ENCODE peak calls at places on chromosomes 5 and 9, in five cellular contexts. Y is body of pancreas, H is uterus, W is PC-3, L is AG10803. R is an unnamed sample.
A peak's percentile ranks its signal among the peaks of the same experiment; 100 is the strongest.

GRCh38 chr5:160315968-160316367 is 3.6 kb upstream of the CCNJL start:
- DNase-seq in Y (peak; percentile 16), H (no peak), W (peak; percentile 98), L (peak; percentile 9), R (no peak)

GRCh38 chr5:172713113-172713808 is 57.7 kb downstream of the DUSP1 start:
- DNase-seq in Y (peak; percentile 61), H (peak; percentile 72), W (peak; percentile 48), L (no peak), R (peak; percentile 76)

GRCh38 chr9:14326264-14326826 is 12.4 kb upstream of the NFIB start:
- DNase-seq in Y (no peak), H (no peak), W (peak; percentile 92), L (peak; percentile 47), R (no peak)

GRCh38 chr5:106172681-106173532 is 1497.8 kb downstream of the EFNA5 start:
- DNase-seq in Y (no peak), H (no peak), W (peak; percentile 80), L (no peak), R (no peak)

GRCh38 chr5:56176155-56176798 is 56.9 kb downstream of the ANKRD55 start:
- DNase-seq in Y (no peak), H (peak; percentile 58), W (no peak), L (peak; percentile 96), R (no peak)

GRCh38 chr5:63686938-63687337 is 275.3 kb downstream of the HTR1A start:
- DNase-seq in Y (no peak), H (no peak), W (peak; percentile 41), L (no peak), R (no peak)

GRCh38 chr9:87455407-87455806 is 42.3 kb upstream of the DAPK1 start:
- DNase-seq in Y (no peak), H (no peak), W (no peak), L (no peak), R (no peak)

GRCh38 chr9:133603165-133603927 is 5.8 kb downstream of the FAM163B start:
- DNase-seq in Y (no peak), H (no peak), W (no peak), L (no peak), R (no peak)

GRCh38 chr9:81266086-81266485 is 423.3 kb downstream of the TLE1 start:
- DNase-seq in Y (no peak), H (no peak), W (no peak), L (no peak), R (no peak)

GRCh38 chr5:71778678-71779276 is 59.7 kb downstream of the CARTPT start:
- DNase-seq in Y (no peak), H (no peak), W (peak; percentile 67), L (peak; percentile 25), R (no peak)

GRCh38 chr9:91071185-91071990 is 269.8 kb downstream of the SYK start:
- DNase-seq in Y (no peak), H (no peak), W (peak; percentile 75), L (peak; percentile 95), R (no peak)

GRCh38 chr5:40655138-40655537 is 24.6 kb upstream of the PTGER4 start:
- DNase-seq in Y (no peak), H (no peak), W (no peak), L (no peak), R (no peak)

GRCh38 chr5:168433982-168434381 is 52.3 kb upstream of the RARS1 start:
- DNase-seq in Y (no peak), H (no peak), W (no peak), L (no peak), R (no peak)

GRCh38 chr5:87169300-87169991 is 98.2 kb upstream of the RASA1 start:
- DNase-seq in Y (no peak), H (no peak), W (peak; percentile 82), L (no peak), R (no peak)

GRCh38 chr9:18791074-18791473 is 241.9 kb downstream of the SAXO1 start:
- DNase-seq in Y (no peak), H (no peak), W (peak; percentile 43), L (no peak), R (peak; percentile 53)

GRCh38 chr5:53335115-53335514 is 145.3 kb upstream of the FST start:
- DNase-seq in Y (no peak), H (no peak), W (peak; percentile 48), L (peak; percentile 35), R (no peak)

GRCh38 chr5:171580506-171581265 is 161.2 kb downstream of the FGF18 start:
- DNase-seq in Y (no peak), H (no peak), W (no peak), L (peak; percentile 49), R (no peak)

GRCh38 chr5:1536298-1537165 is 12.8 kb upstream of the LPCAT1 start:
- DNase-seq in Y (no peak), H (peak; percentile 18), W (no peak), L (peak; percentile 29), R (peak; percentile 62)

GRCh38 chr5:93022770-93023169 is 558.2 kb downstream of the NR2F1-AS1 start:
- DNase-seq in Y (no peak), H (no peak), W (peak; percentile 46), L (no peak), R (no peak)

GRCh38 chr9:107044872-107045271 is 181.9 kb downstream of the ZNF462 start:
- DNase-seq in Y (peak; percentile 11), H (no peak), W (peak; percentile 11), L (no peak), R (no peak)

GRCh38 chr5:147887925-147888324 is 9.4 kb downstream of the SCGB3A2 start:
- DNase-seq in Y (no peak), H (no peak), W (peak; percentile 94), L (no peak), R (no peak)

GRCh38 chr5:34791761-34792244 is 47.2 kb upstream of the TTC23L start:
- DNase-seq in Y (no peak), H (no peak), W (no peak), L (peak; percentile 3), R (no peak)

GRCh38 chr9:16245756-16246440 is 624.6 kb downstream of the BNC2 start:
- DNase-seq in Y (no peak), H (no peak), W (peak; percentile 18), L (peak; percentile 75), R (no peak)

GRCh38 chr5:141785135-141785534 is 93.1 kb downstream of the PCDH1 start:
- DNase-seq in Y (no peak), H (no peak), W (no peak), L (no peak), R (no peak)

GRCh38 chr9:2560175-2560574 is 61.4 kb upstream of the VLDLR start:
- DNase-seq in Y (peak; percentile 38), H (no peak), W (no peak), L (no peak), R (no peak)

GRCh38 chr9:131737426-131737825 is 2.5 kb downstream of the RAPGEF1 start:
- DNase-seq in Y (no peak), H (no peak), W (no peak), L (no peak), R (no peak)

GRCh38 chr9:109331353-109331752 is 10.5 kb upstream of the EPB41L4B start:
- DNase-seq in Y (peak; percentile 98), H (no peak), W (peak; percentile 88), L (peak; percentile 29), R (peak; percentile 59)

GRCh38 chr9:95030920-95031662 is 286.4 kb downstream of the FANCC start:
- DNase-seq in Y (no peak), H (no peak), W (no peak), L (no peak), R (no peak)

GRCh38 chr9:124590886-124591641 is 83.9 kb upstream of the NR5A1 start:
- DNase-seq in Y (no peak), H (no peak), W (no peak), L (no peak), R (no peak)

GRCh38 chr9:124595743-124596142 is 88.5 kb upstream of the NR5A1 start:
- DNase-seq in Y (no peak), H (no peak), W (no peak), L (no peak), R (no peak)

GRCh38 chr9:124594215-124594614 is 87.0 kb upstream of the NR5A1 start:
- DNase-seq in Y (no peak), H (no peak), W (no peak), L (peak; percentile 17), R (no peak)

GRCh38 chr9:124594673-124595072 is 87.5 kb upstream of the NR5A1 start:
- DNase-seq in Y (no peak), H (no peak), W (no peak), L (peak; percentile 34), R (no peak)

GRCh38 chr9:124593080-124594058 is 86.2 kb upstream of the NR5A1 start:
- DNase-seq in Y (no peak), H (no peak), W (no peak), L (peak; percentile 67), R (no peak)
- H3K4me3 ChIP-seq in Y (no peak overlapping the region), H (no peak overlapping the region), W (no peak overlapping the region), L (no peak overlapping the region), R (no peak overlapping the region)

GRCh38 chr9:75739884-75740611 is 150.4 kb upstream of the PCSK5 start:
- DNase-seq in Y (no peak), H (peak; percentile 21), W (no peak), L (no peak), R (no peak)

DNA sequence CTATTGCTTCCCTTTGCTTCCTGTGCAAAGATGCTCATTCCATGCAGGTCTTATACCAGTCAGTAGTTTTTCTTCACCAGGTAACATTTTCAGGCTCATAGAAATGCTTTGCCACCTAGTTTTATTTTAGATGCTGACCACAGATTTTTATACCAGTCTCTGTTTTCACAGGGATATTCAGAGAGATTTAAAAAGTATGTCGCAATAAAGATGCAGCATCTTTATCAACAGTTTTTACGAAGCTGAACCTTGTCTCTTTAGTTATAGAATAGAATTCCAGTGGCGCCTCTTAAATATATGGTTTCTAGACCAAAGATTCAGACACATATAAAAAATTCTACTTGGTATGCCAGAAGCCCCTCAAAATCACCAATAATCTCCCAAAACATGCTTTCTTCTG is 155.7 kb upstream of the PCSK5 start:
- DNase-seq in Y (no peak), H (no peak), W (no peak), L (no peak), R (no peak)
- TF ChIP-seq CTCF in Y (no peak), H (no peak), W (no peak), L (no peak), R (no peak)

GRCh38 chr5:111673896-111674626 is 82.9 kb downstream of the NREP start:
- DNase-seq in Y (no peak), H (no peak), W (no peak), L (no peak), R (no peak)

GRCh38 chr5:111676926-111677415 is 80.0 kb downstream of the NREP start:
- DNase-seq in Y (no peak), H (no peak), W (no peak), L (peak; percentile 25), R (no peak)

GRCh38 chr5:111676496-111676895 is 80.5 kb downstream of the NREP start:
- DNase-seq in Y (no peak), H (no peak), W (no peak), L (peak; percentile 79), R (no peak)

GRCh38 chr5:111672126-111672525 is 84.9 kb downstream of the NREP start:
- DNase-seq in Y (no peak), H (no peak), W (no peak), L (no peak), R (no peak)

DNA sequence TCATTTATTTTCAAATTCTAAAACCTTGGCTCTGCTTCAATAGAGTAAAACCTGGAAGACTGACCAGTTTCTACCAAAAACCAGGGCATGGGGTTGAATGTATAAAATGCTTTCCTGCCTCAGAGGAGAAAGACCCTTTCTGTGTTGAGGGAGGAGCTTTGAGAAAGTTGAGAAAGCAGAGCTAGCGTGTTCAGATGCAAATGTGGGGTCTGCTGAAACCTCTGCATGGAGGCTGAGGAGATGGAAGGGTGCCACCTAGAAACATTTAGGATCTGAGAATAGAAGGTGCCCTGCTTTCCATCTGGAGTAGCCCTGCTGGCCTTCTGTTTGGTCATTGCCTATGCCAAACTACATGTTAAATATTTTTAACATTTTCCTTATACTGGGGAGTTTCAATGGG is 81.5 kb downstream of the NREP start:
- DNase-seq in Y (no peak), H (no peak), W (no peak), L (no peak), R (no peak)
- H3K4me3 ChIP-seq in Y (no peak overlapping the region), H (no peak overlapping the region), W (no peak overlapping the region), L (no peak overlapping the region), R (no peak overlapping the region)

GRCh38 chr5:91797581-91797980 is 414.5 kb upstream of the ARRDC3 start:
- DNase-seq in Y (no peak), H (no peak), W (no peak), L (no peak), R (no peak)
- TF ChIP-seq CTCF in Y (no peak), H (no peak), W (no peak), L (no peak), R (no peak)

R was measured in right lobe of liver.